ENCODE peak calls at places on chromosomes 6 and 20, in seven cellular contexts. J is fibroblast of mammary gland, Z is AG09309, K is bronchial epithelial cell, F is stomach, W is ovary, O is Peyer's patch. P is an unnamed sample.
A peak's percentile ranks its signal among the peaks of the same experiment; 100 is the strongest.

GRCh38 chr6:36118550-36119107 is 11.7 kb upstream of the MAPK13 start:
- DNase-seq in J (peak; percentile 32), Z (no peak), K (peak; percentile 75), F (peak; percentile 62), W (no peak), O (no peak), P (no peak)

GRCh38 chr20:51960004-51960403 is 157.7 kb upstream of the SALL4 start:
- DNase-seq in J (no peak), Z (no peak), K (no peak), F (no peak), W (no peak), O (no peak), P (no peak)

GRCh38 chr20:51636123-51636522 is 93.6 kb upstream of the NFATC2 start:
- DNase-seq in J (no peak), Z (no peak), K (peak; percentile 89), F (no peak), W (no peak), O (no peak), P (no peak)

GRCh38 chr20:16713056-16713455 is 16.8 kb upstream of the SNRPB2 start:
- DNase-seq in J (no peak), Z (no peak), K (no peak), F (no peak), W (no peak), O (no peak), P (no peak)

GRCh38 chr6:7446056-7446455 is 56.4 kb downstream of the RIOK1 start:
- DNase-seq in J (no peak), Z (no peak), K (no peak), F (no peak), W (no peak), O (no peak), P (no peak)

GRCh38 chr6:11097476-11097875 is 3.8 kb downstream of the SMIM13 start:
- DNase-seq in J (no peak), Z (no peak), K (no peak), F (no peak), W (no peak), O (no peak), P (no peak)

GRCh38 chr6:142844065-142844755 is 100.8 kb downstream of the HIVEP2 start:
- DNase-seq in J (peak; percentile 79), Z (peak; percentile 33), K (no peak), F (no peak), W (no peak), O (no peak), P (no peak)

GRCh38 chr6:154981071-154981373 is 14.1 kb upstream of the TIAM2 start:
- DNase-seq in J (no peak), Z (no peak), K (peak; percentile 78), F (peak; percentile 53), W (no peak), O (no peak), P (peak; percentile 45)

GRCh38 chr6:25700841-25701240 is 48.8 kb downstream of the SCGN start:
- DNase-seq in J (no peak), Z (no peak), K (no peak), F (no peak), W (no peak), O (no peak), P (no peak)

GRCh38 chr6:29970711-29971110 is 28.4 kb downstream of the HLA-A start:
- DNase-seq in J (no peak), Z (no peak), K (no peak), F (no peak), W (no peak), O (no peak), P (no peak)

GRCh38 chr6:120584111-120584760 is 750.0 kb downstream of the TBC1D32 start:
- DNase-seq in J (no peak), Z (no peak), K (no peak), F (no peak), W (no peak), O (no peak), P (no peak)

GRCh38 chr20:45812157-45813005 is at the start of gene UBE2C:
- DNase-seq in J (peak; percentile 100), Z (peak; percentile 99), K (peak; percentile 99), F (peak; percentile 98), W (peak; percentile 98), O (peak; percentile 95), P (peak; percentile 99)

GRCh38 chr20:50982372-50982771 is 23.8 kb downstream of the MOCS3 start:
- DNase-seq in J (peak; percentile 74), Z (no peak), K (peak; percentile 88), F (peak; percentile 60), W (no peak), O (peak; percentile 77), P (no peak)

GRCh38 chr20:62922451-62922921 is 3.8 kb downstream of the DIDO1 start:
- DNase-seq in J (no peak), Z (no peak), K (no peak), F (no peak), W (no peak), O (peak; percentile 49), P (no peak)

GRCh38 chr6:80214436-80215022 is 108.1 kb downstream of the BCKDHB start:
- DNase-seq in J (peak; percentile 70), Z (peak; percentile 24), K (peak; percentile 50), F (peak; percentile 30), W (peak; percentile 24), O (no peak), P (peak; percentile 24)

GRCh38 chr6:144952456-144953240 is 667.5 kb downstream of the UTRN start:
- DNase-seq in J (no peak), Z (no peak), K (no peak), F (no peak), W (no peak), O (no peak), P (no peak)

GRCh38 chr20:23396961-23397620 is 24.2 kb downstream of the NAPB start:
- DNase-seq in J (peak; percentile 27), Z (no peak), K (no peak), F (no peak), W (no peak), O (no peak), P (no peak)

GRCh38 chr6:25172819-25173218 is 106.4 kb upstream of the CARMIL1 start:
- DNase-seq in J (peak; percentile 93), Z (peak; percentile 92), K (peak; percentile 47), F (no peak), W (no peak), O (no peak), P (no peak)

GRCh38 chr6:854405-855073 is 161.6 kb upstream of the EXOC2 start:
- DNase-seq in J (no peak), Z (peak; percentile 3), K (no peak), F (no peak), W (no peak), O (no peak), P (no peak)

GRCh38 chr6:70124882-70125535 is 177.9 kb downstream of the COL9A1 start:
- DNase-seq in J (peak; percentile 79), Z (no peak), K (peak; percentile 66), F (no peak), W (no peak), O (no peak), P (no peak)

GRCh38 chr6:11083491-11083890 is 10.1 kb upstream of the SMIM13 start:
- DNase-seq in J (peak; percentile 59), Z (no peak), K (peak; percentile 67), F (no peak), W (no peak), O (no peak), P (no peak)

GRCh38 chr6:170236131-170236851 is 54.6 kb downstream of the DLL1 start:
- DNase-seq in J (no peak), Z (no peak), K (no peak), F (no peak), W (no peak), O (no peak), P (no peak)

GRCh38 chr6:108914235-108915022 is 66.2 kb downstream of the ARMC2 start:
- DNase-seq in J (peak; percentile 10), Z (no peak), K (no peak), F (no peak), W (peak; percentile 37), O (no peak), P (peak; percentile 32)

GRCh38 chr20:59472059-59472458 is 132.3 kb upstream of the PHACTR3 start:
- DNase-seq in J (no peak), Z (no peak), K (no peak), F (no peak), W (no peak), O (no peak), P (no peak)

GRCh38 chr20:4014031-4014474 is 1.3 kb downstream of the RNF24 start:
- DNase-seq in J (peak; percentile 88), Z (peak; percentile 71), K (peak; percentile 90), F (peak; percentile 68), W (peak; percentile 42), O (no peak), P (peak; percentile 43)
- TF ChIP-seq CTCF in J (peak; percentile 81), Z (peak; percentile 80), K (peak; percentile 78), F (peak; percentile 42), W (no peak), O (peak; percentile 80), P (peak; percentile 49)

DNA sequence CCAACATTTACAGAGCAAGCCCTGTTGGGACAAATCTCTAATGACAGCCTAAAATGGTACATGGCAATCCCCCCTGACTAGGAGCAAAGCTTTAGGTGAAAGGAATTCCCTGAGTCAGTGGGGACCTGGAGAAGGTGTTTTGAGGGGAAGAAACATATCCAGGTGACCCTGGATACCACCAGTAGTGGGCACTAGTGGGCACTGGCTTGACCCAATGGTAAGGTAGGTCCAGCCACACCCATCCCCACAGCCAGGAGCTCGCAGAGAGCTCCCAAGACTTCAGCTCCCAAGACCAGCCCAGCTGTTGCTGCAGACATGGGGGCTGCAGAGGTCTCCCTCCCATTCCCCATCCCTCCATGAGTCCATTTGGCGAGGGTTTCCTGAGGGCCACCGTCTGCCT is 19.5 kb downstream of the GRM4 start:
- DNase-seq in J (no peak), Z (no peak), K (no peak), F (no peak), W (no peak), O (no peak), P (no peak)
- TF ChIP-seq CTCF in J (no peak), Z (no peak), K (no peak), F (no peak), W (no peak), O (no peak), P (no peak)

GRCh38 chr6:95248501-95248900 is 328.8 kb upstream of the MANEA start:
- DNase-seq in J (no peak), Z (no peak), K (no peak), F (no peak), W (no peak), O (no peak), P (no peak)
- TF ChIP-seq CTCF in J (no peak), Z (no peak), K (no peak), F (no peak), W (no peak), O (no peak), P (no peak)

GRCh38 chr6:32255212-32256153 is 31.6 kb upstream of the NOTCH4 start:
- DNase-seq in J (peak; percentile 93), Z (peak; percentile 55), K (peak; percentile 86), F (peak; percentile 62), W (peak; percentile 84), O (peak; percentile 55), P (peak; percentile 61)
- TF ChIP-seq CTCF in J (peak; percentile 61), Z (peak; percentile 87), K (peak; percentile 94), F (peak; percentile 25), W (peak; percentile 64), O (peak; percentile 53), P (peak; percentile 70)

GRCh38 chr6:161242779-161243693 is 30.8 kb downstream of the AGPAT4 start:
- DNase-seq in J (peak; percentile 92), Z (peak; percentile 86), K (no peak), F (no peak), W (no peak), O (no peak), P (no peak)
- TF ChIP-seq CTCF in J (no peak), Z (peak; percentile 23), K (no peak), F (no peak), W (no peak), O (no peak), P (no peak)